ENCODE peak calls at places on chromosomes 13 and 19, in six cellular contexts. M, U, J, Q, B and G are unnamed samples.

GRCh38 chr13:64640002-64640401 is 2590.1 kb downstream of the PCDH9 start:
- DNase-seq in B (no peak), Q (no peak), M (no peak), U (no peak), J (no peak), G (no peak)

GRCh38 chr19:41431426-41432386 is 4.5 kb upstream of the B3GNT8 start:
- DNase-seq in M (no peak), U (no peak), J (peak; percentile 79), Q (no peak), B (peak; percentile 57), G (peak; percentile 16)

GRCh38 chr19:18117364-18117691 is 19.8 kb downstream of the MAST3 start:
- DNase-seq in M (no peak), Q (no peak), U (no peak), J (no peak), B (no peak), G (no peak)

GRCh38 chr19:1295169-1296012 is 9.7 kb downstream of the EFNA2 start:
- DNase-seq in U (no peak), B (no peak), M (no peak), Q (no peak), J (no peak), G (no peak)

GRCh38 chr19:1085676-1086442 is 9.3 kb downstream of the POLR2E start:
- DNase-seq in Q (no peak), J (no peak), B (no peak), M (no peak), U (no peak), G (no peak)

GRCh38 chr13:36882829-36883390 is 37.1 kb downstream of the SMAD9 start:
- DNase-seq in M (no peak), U (no peak), Q (no peak), B (no peak), J (no peak), G (no peak)

GRCh38 chr19:30112666-30113065 is 170.6 kb downstream of the URI1 start:
- DNase-seq in B (no peak), U (no peak), M (no peak), Q (no peak), J (no peak), G (no peak)

GRCh38 chr13:106755542-106755941 is 187.6 kb upstream of the ARGLU1 start:
- DNase-seq in B (no peak), U (no peak), J (no peak), M (no peak), Q (no peak), G (no peak)

GRCh38 chr19:49403404-49404187 is 15.5 kb downstream of the KASH5 start:
- DNase-seq in J (peak; percentile 70), U (no peak), M (peak; percentile 24), Q (no peak), B (no peak), G (no peak)

GRCh38 chr19:843180-843835 is 2.5 kb downstream of the PRTN3 start:
- DNase-seq in U (peak; percentile 22), M (peak; percentile 41), J (no peak), B (peak; percentile 63), Q (no peak), G (no peak)

GRCh38 chr13:28750187-28751045 is 31.6 kb upstream of the SLC46A3 start:
- DNase-seq in U (no peak), B (no peak), J (no peak), Q (no peak), M (no peak), G (no peak)

GRCh38 chr13:102441085-102441484 is 39.2 kb upstream of the FGF14 start:
- DNase-seq in U (no peak), B (no peak), J (no peak), Q (no peak), M (no peak), G (no peak)

GRCh38 chr13:23953860-23954512 is 56.7 kb upstream of the C1QTNF9B start:
- DNase-seq in M (no peak), U (no peak), J (no peak), B (no peak), Q (no peak), G (no peak)

GRCh38 chr13:100208596-100208995 is 119.7 kb downstream of the PCCA start:
- DNase-seq in B (no peak), M (no peak), J (no peak), Q (no peak), U (no peak), G (no peak)

GRCh38 chr19:51507640-51508058 is 6.0 kb upstream of the SIGLEC12 start:
- DNase-seq in M (no peak), B (no peak), Q (no peak), J (no peak), U (no peak), G (no peak)

GRCh38 chr13:30145709-30146367 is 161.5 kb downstream of the KATNAL1 start:
- DNase-seq in B (no peak), J (no peak), Q (no peak), U (no peak), M (no peak), G (no peak)

GRCh38 chr13:46633416-46633815 is 80.4 kb downstream of the LRCH1 start:
- DNase-seq in J (no peak), M (peak; percentile 15), U (peak; percentile 88), Q (no peak), B (no peak), G (no peak)

GRCh38 chr19:8609210-8610040 is 1.1 kb downstream of the ADAMTS10 start:
- DNase-seq in U (no peak), J (no peak), Q (no peak), B (peak; percentile 75), M (no peak), G (peak; percentile 23)

GRCh38 chr13:78786399-78786879 is 127.5 kb upstream of the OBI1 start:
- DNase-seq in Q (no peak), B (no peak), J (no peak), U (no peak), M (no peak), G (no peak)

GRCh38 chr13:63198076-63198475 is 1782.4 kb upstream of the PCDH20 start:
- DNase-seq in U (no peak), B (peak; percentile 77), M (no peak), Q (no peak), J (no peak), G (no peak)